ENCODE peak calls at places on chromosomes 4 and X, in six cellular contexts. H is Right ventricle myocardium superior; A is effector CD4-positive, alpha-beta T cell; T is HEK293T; Z is H4; M is fibroblast of gingiva. L is an unnamed sample.

GRCh38 chrX:13428055-13428786 is 108.4 kb upstream of the ATXN3L start:
- DNase-seq in H (no peak), A (no peak), T (no peak), Z (peak), M (peak), L (no peak)

GRCh38 chr4:13539721-13540445 is 4.4 kb downstream of the NKX3-2 start:
- DNase-seq in H (no peak), A (no peak), T (no peak), Z (no peak), M (no peak), L (peak)

GRCh38 chr4:6216588-6216987 is 16.2 kb upstream of the JAKMIP1 start:
- DNase-seq in H (no peak), A (no peak), T (no peak), Z (no peak), M (no peak), L (no peak)

GRCh38 chrX:153184787-153185186 is 5.7 kb downstream of the MAGEA1 start:
- DNase-seq in H (no peak), A (no peak), T (no peak), Z (no peak), M (no peak), L (no peak)

GRCh38 chr4:37001688-37002436 is 242.7 kb upstream of the NWD2 start:
- DNase-seq in H (no peak), A (no peak), T (no peak), Z (peak), M (no peak), L (peak)

GRCh38 chr4:78483811-78484210 is 67.8 kb upstream of the ANXA3 start:
- DNase-seq in H (no peak), A (no peak), T (no peak), Z (no peak), M (no peak), L (no peak)

GRCh38 chr4:37603070-37603468 is 83.1 kb downstream of the RELL1 start:
- DNase-seq in H (peak), A (peak), T (peak), Z (peak), M (peak), L (peak)

GRCh38 chr4:15883611-15884243 is 54.8 kb downstream of the FGFBP1 start:
- DNase-seq in H (no peak), A (no peak), T (no peak), Z (no peak), M (no peak), L (no peak)

GRCh38 chrX:69959712-69960111 is 90.0 kb downstream of the AWAT2 start:
- DNase-seq in H (no peak), A (no peak), T (no peak), Z (no peak), M (no peak), L (no peak)

GRCh38 chrX:13899607-13900006 is 82.7 kb upstream of the GPM6B start:
- DNase-seq in H (no peak), A (no peak), T (no peak), Z (peak), M (peak), L (no peak)

GRCh38 chrX:122268353-122268752 is 915.7 kb upstream of the GRIA3 start:
- DNase-seq in H (no peak), A (no peak), T (no peak), Z (no peak), M (no peak), L (no peak)

L was measured in WERI-Rb-1.